ENCODE peak calls at places on chromosomes 2 and 18, in seven cellular contexts. N is GM04504; P is stimulated activated CD4-positive, alpha-beta T cell treated with anti-CD3 and anti-CD28 coated beads, Interleukin-2, amount 100 ng/mL, for 24 hours; F is NCI-H1436; K is RWPE1; M is mucosa of descending colon; A is GM12878. T is an unnamed sample.

GRCh38 chr2:236944561-236944960 is 141.1 kb upstream of the COPS8 start:
- DNase-seq in A (no peak), K (no peak), M (no peak), N (no peak), P (no peak), F (no peak), T (no peak)

GRCh38 chr18:32040936-32041335 is 22.3 kb downstream of the RNF125 start:
- DNase-seq in M (no peak), N (no peak), K (no peak), A (no peak), P (peak), F (no peak), T (no peak)

GRCh38 chr2:28424799-28425492 is 32.3 kb downstream of the FOSL2 start:
- DNase-seq in K (no peak), F (no peak), P (no peak), M (no peak), A (no peak), N (no peak), T (no peak)

GRCh38 chr2:192026064-192026715 is 168.5 kb downstream of the TMEFF2 start:
- DNase-seq in A (no peak), N (no peak), P (no peak), K (no peak), F (no peak), M (no peak), T (peak)

GRCh38 chr2:137913169-137913568 is 51.1 kb upstream of the HNMT start:
- DNase-seq in N (no peak), F (no peak), A (no peak), M (no peak), P (no peak), K (no peak), T (no peak)

GRCh38 chr18:79520473-79521390 is 125.0 kb downstream of the NFATC1 start:
- DNase-seq in N (no peak), K (no peak), A (no peak), F (no peak), M (no peak), P (peak), T (no peak)

GRCh38 chr2:189076572-189076971 is 102.4 kb downstream of the COL3A1 start:
- DNase-seq in K (no peak), N (no peak), M (no peak), A (no peak), F (no peak), P (no peak), T (no peak)

GRCh38 chr2:101699191-101699938 is 1.9 kb downstream of the MAP4K4 start:
- DNase-seq in K (peak), A (no peak), P (peak), F (no peak), M (no peak), N (no peak), T (no peak)

GRCh38 chr2:238742066-238742465 is 105.8 kb upstream of the TWIST2 start:
- DNase-seq in N (no peak), P (no peak), K (no peak), F (no peak), A (no peak), M (no peak), T (no peak)